ENCODE peak calls at places on chromosome 22, in six cellular contexts. One of them, this sample, is unnamed.
A peak's percentile ranks its signal among the peaks of the same experiment; 100 is the strongest.

GRCh38 chr22:32576553-32577255 is 102.1 kb downstream of the FBXO7 start:
- DNase-seq in pancreas: no peak
- DNase-seq in kidney: no peak
- DNase-seq in adrenal gland: peak; percentile 29
- DNase-seq in K562: peak; percentile 18
- DNase-seq in CD4-positive, alpha-beta T cell: no peak
- DNase-seq in this sample: no peak

GRCh38 chr22:47073101-47073500 is 310.7 kb downstream of the TBC1D22A start:
- DNase-seq in pancreas: no peak
- DNase-seq in kidney: no peak
- DNase-seq in adrenal gland: no peak
- DNase-seq in K562: no peak
- DNase-seq in CD4-positive, alpha-beta T cell: no peak
- DNase-seq in this sample: no peak

GRCh38 chr22:21650823-21651520 is 8.9 kb downstream of the SDF2L1 start:
- DNase-seq in pancreas: no peak
- DNase-seq in kidney: no peak
- DNase-seq in adrenal gland: no peak
- DNase-seq in K562: no peak
- DNase-seq in CD4-positive, alpha-beta T cell: no peak
- DNase-seq in this sample: no peak

GRCh38 chr22:37905534-37906363 is at the start of gene MICALL1:
- DNase-seq in pancreas: peak; percentile 77
- DNase-seq in kidney: peak; percentile 90
- DNase-seq in adrenal gland: peak; percentile 70
- DNase-seq in K562: peak; percentile 87
- DNase-seq in CD4-positive, alpha-beta T cell: peak; percentile 70
- DNase-seq in this sample: no peak

GRCh38 chr22:35349704-35350538 is 31.0 kb upstream of the HMOX1 start:
- DNase-seq in pancreas: no peak
- DNase-seq in kidney: peak; percentile 78
- DNase-seq in adrenal gland: peak; percentile 78
- DNase-seq in K562: no peak
- DNase-seq in CD4-positive, alpha-beta T cell: no peak
- DNase-seq in this sample: no peak

GRCh38 chr22:22770280-22770871 is 117.2 kb upstream of the IGLL5 start:
- DNase-seq in pancreas: peak; percentile 18
- DNase-seq in kidney: peak; percentile 59
- DNase-seq in adrenal gland: peak; percentile 67
- DNase-seq in K562: peak; percentile 100
- DNase-seq in CD4-positive, alpha-beta T cell: peak; percentile 37
- DNase-seq in this sample: no peak

GRCh38 chr22:39120983-39121382 is 23.9 kb downstream of the APOBEC3H start:
- DNase-seq in pancreas: no peak
- DNase-seq in kidney: no peak
- DNase-seq in adrenal gland: no peak
- DNase-seq in K562: no peak
- DNase-seq in CD4-positive, alpha-beta T cell: no peak
- DNase-seq in this sample: no peak

GRCh38 chr22:33126881-33127280 is 68.7 kb upstream of the SYN3 start:
- DNase-seq in pancreas: no peak
- DNase-seq in kidney: no peak
- DNase-seq in adrenal gland: no peak
- DNase-seq in K562: no peak
- DNase-seq in CD4-positive, alpha-beta T cell: no peak
- DNase-seq in this sample: no peak

GRCh38 chr22:50245214-50246072 is 620 bp upstream of the TUBGCP6 start:
- DNase-seq in pancreas: no peak
- DNase-seq in kidney: no peak
- DNase-seq in adrenal gland: no peak
- DNase-seq in K562: peak; percentile 64
- DNase-seq in CD4-positive, alpha-beta T cell: no peak
- DNase-seq in this sample: no peak

GRCh38 chr22:35900483-35901168 is 128.0 kb downstream of the RBFOX2 start:
- DNase-seq in pancreas: no peak
- DNase-seq in kidney: no peak
- DNase-seq in adrenal gland: no peak
- DNase-seq in K562: no peak
- DNase-seq in CD4-positive, alpha-beta T cell: no peak
- DNase-seq in this sample: no peak

GRCh38 chr22:40509401-40510134 is 127.0 kb downstream of the MRTFA start:
- DNase-seq in pancreas: peak; percentile 67
- DNase-seq in kidney: no peak
- DNase-seq in adrenal gland: peak; percentile 83
- DNase-seq in K562: no peak
- DNase-seq in CD4-positive, alpha-beta T cell: no peak
- DNase-seq in this sample: peak; percentile 68

GRCh38 chr22:50529416-50530279 is at the start of gene TYMP:
- DNase-seq in pancreas: peak; percentile 35
- DNase-seq in kidney: peak; percentile 97
- DNase-seq in adrenal gland: peak; percentile 67
- DNase-seq in K562: no peak
- DNase-seq in CD4-positive, alpha-beta T cell: peak; percentile 60
- DNase-seq in this sample: no peak

GRCh38 chr22:32847067-32847491 is 45.6 kb downstream of the TIMP3 start:
- DNase-seq in pancreas: no peak
- DNase-seq in kidney: no peak
- DNase-seq in adrenal gland: peak; percentile 74
- DNase-seq in K562: no peak
- DNase-seq in CD4-positive, alpha-beta T cell: no peak
- DNase-seq in this sample: no peak

DNA sequence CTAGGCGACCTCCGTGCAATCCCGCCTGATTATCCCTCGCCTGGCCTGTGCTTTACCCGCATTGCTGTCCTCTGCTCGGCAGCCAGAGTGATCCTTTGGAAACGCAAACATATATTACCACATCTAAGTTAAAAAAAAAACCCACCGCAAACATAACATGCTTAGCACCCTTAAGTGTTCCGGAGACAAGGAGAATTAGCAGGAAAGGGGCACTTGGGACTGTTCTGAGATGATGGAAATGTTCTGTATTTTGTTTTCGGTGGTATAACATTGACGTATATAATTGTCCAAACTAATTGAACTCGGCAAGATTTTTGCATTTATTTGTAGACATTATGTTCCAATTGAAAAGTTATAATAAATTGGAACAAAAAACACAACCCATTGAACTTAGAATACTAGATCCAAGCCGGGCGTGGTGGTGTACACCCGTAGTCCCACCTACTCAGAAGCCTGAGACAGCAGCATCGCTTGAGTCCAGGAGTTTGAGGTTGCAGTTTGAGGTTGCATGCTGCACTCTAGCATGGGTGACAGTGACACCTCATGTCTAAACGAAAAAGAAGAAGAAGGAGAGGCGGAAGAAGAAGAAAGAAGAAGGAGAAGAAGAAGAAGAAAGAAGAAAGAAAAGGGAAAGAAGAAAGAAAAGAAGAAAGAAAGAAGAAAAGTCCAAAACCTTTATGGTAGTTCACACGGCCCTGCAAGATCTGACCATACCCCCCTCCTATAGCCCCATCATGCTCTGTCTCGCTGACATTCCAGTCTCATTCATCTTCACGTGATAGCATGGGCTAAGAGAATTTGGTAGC is 604 bp upstream of the POLR3H start:
- DNase-seq in pancreas: no peak
- DNase-seq in kidney: no peak
- DNase-seq in adrenal gland: no peak
- DNase-seq in K562: no peak
- DNase-seq in CD4-positive, alpha-beta T cell: no peak
- DNase-seq in this sample: no peak
- TF ChIP-seq CTCF in pancreas: no peak
- TF ChIP-seq CTCF in kidney: no peak
- TF ChIP-seq CTCF in adrenal gland: no peak
- TF ChIP-seq CTCF in K562: no peak
- TF ChIP-seq CTCF in CD4-positive, alpha-beta T cell: no peak
- TF ChIP-seq CTCF in this sample: no peak

DNA sequence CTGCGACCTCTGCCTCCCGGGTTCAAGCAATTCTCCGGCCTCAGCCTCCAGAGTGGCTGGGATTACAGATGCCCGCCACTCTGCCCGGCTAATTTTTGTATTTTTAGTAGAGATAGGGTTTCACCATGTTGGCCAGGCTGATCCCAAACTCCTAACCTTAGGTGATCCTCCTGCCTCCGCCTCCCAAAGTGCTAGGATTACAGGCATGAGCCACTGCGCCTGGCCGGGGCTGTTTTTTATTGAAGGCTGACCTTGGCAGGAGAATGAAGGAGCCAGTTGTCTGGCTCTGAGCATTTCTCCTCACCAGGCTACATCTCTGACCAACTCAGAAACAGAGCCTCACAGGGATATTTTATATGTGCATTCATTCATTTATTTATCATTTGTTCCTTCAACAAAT is 2.3 kb downstream of the KIAA1671 start:
- DNase-seq in pancreas: no peak
- DNase-seq in kidney: no peak
- DNase-seq in adrenal gland: peak; percentile 63
- DNase-seq in K562: no peak
- DNase-seq in CD4-positive, alpha-beta T cell: no peak
- DNase-seq in this sample: no peak
- TF ChIP-seq CTCF in pancreas: no peak
- TF ChIP-seq CTCF in kidney: no peak
- TF ChIP-seq CTCF in adrenal gland: no peak
- TF ChIP-seq CTCF in K562: no peak
- TF ChIP-seq CTCF in CD4-positive, alpha-beta T cell: no peak
- TF ChIP-seq CTCF in this sample: no peak

DNA sequence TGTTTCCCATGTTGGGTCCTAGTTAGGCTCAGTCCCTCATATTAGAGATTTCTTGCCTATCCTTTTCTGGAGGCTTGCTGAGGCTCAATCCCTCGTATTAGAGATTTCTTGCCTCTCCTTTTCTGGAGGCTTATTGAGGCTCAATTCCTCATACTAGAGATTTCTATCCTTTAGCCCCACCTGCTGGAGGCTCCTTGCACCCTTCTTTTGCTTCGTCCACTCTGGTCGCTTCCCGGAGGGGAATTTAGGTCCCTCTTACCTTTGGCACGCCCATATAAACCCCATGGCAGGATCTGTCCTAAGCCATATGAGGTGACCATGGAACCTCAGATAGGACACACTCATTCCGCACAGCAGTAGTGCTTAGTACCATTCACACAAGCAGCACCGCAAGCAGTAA is 15.9 kb downstream of the CYP2D6 start:
- DNase-seq in pancreas: no peak
- DNase-seq in kidney: no peak
- DNase-seq in adrenal gland: no peak
- DNase-seq in K562: no peak
- DNase-seq in CD4-positive, alpha-beta T cell: no peak
- DNase-seq in this sample: no peak
- TF ChIP-seq CTCF in pancreas: peak; percentile 21
- TF ChIP-seq CTCF in kidney: peak; percentile 35
- TF ChIP-seq CTCF in adrenal gland: no peak
- TF ChIP-seq CTCF in K562: peak; percentile 16
- TF ChIP-seq CTCF in CD4-positive, alpha-beta T cell: no peak
- TF ChIP-seq CTCF in this sample: peak; percentile 35

GRCh38 chr22:29480512-29481264 is 670 bp downstream of the NEFH start:
- DNase-seq in pancreas: no peak
- DNase-seq in kidney: no peak
- DNase-seq in adrenal gland: peak; percentile 86
- DNase-seq in K562: peak; percentile 78
- DNase-seq in CD4-positive, alpha-beta T cell: peak; percentile 16
- DNase-seq in this sample: no peak
- TF ChIP-seq CTCF in pancreas: no peak
- TF ChIP-seq CTCF in kidney: no peak
- TF ChIP-seq CTCF in adrenal gland: peak; percentile 56
- TF ChIP-seq CTCF in K562: peak; percentile 73
- TF ChIP-seq CTCF in CD4-positive, alpha-beta T cell: no peak
- TF ChIP-seq CTCF in this sample: no peak

GRCh38 chr22:45317551-45318167 is 7.9 kb downstream of the FAM118A start:
- DNase-seq in pancreas: no peak
- DNase-seq in kidney: no peak
- DNase-seq in adrenal gland: peak; percentile 67
- DNase-seq in K562: no peak
- DNase-seq in CD4-positive, alpha-beta T cell: peak; percentile 59
- DNase-seq in this sample: no peak
- TF ChIP-seq CTCF in pancreas: no peak
- TF ChIP-seq CTCF in kidney: peak; percentile 21
- TF ChIP-seq CTCF in adrenal gland: peak; percentile 7
- TF ChIP-seq CTCF in K562: no peak
- TF ChIP-seq CTCF in CD4-positive, alpha-beta T cell: no peak
- TF ChIP-seq CTCF in this sample: peak; percentile 29

GRCh38 chr22:20218981-20219380 is 49.1 kb downstream of the RTN4R start:
- DNase-seq in pancreas: no peak
- DNase-seq in kidney: no peak
- DNase-seq in adrenal gland: no peak
- DNase-seq in K562: no peak
- DNase-seq in CD4-positive, alpha-beta T cell: no peak
- DNase-seq in this sample: no peak
- TF ChIP-seq CTCF in pancreas: no peak
- TF ChIP-seq CTCF in kidney: no peak
- TF ChIP-seq CTCF in adrenal gland: no peak
- TF ChIP-seq CTCF in K562: no peak
- TF ChIP-seq CTCF in CD4-positive, alpha-beta T cell: no peak
- TF ChIP-seq CTCF in this sample: no peak

DNA sequence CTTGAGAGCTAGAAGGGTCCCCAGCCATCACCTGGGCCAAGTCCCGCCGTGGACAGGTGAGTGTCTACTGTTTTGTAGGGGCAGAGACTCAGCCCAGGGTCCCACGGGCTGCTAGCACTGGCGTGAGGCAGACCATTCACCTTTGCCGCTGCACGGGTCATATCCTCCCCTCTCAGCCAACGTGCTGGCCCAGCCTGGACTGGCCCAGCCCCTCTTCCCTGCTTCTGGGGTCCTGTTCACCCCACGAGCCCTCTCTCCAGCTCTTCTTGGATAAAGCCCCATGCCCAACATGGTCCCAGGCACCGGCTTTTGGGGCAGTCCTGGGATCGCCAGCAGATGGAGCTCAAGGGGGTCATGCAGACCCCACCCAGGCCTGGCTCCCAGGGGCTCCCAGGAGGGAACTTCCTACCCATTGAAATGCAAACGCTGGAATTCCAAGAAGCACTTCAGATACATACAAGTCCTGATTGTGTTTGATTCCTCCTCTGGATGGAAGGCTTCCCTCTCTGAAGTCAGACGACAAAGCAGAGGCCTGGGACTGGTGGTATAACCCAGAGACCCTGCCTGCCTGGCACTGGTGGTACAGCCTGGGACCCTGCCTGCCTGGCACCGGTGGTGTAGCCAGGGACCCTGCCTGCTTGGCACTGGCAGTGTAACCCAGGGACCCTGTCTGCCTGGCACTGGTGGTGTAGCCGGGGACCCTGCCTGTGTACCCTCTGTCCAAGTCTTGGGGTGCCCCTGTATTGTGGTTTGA is 8.9 kb upstream of the SEPTIN5 start:
- DNase-seq in pancreas: no peak
- DNase-seq in kidney: peak; percentile 41
- DNase-seq in adrenal gland: peak; percentile 38
- DNase-seq in K562: peak; percentile 47
- DNase-seq in CD4-positive, alpha-beta T cell: no peak
- DNase-seq in this sample: no peak
- TF ChIP-seq CTCF in pancreas: no peak
- TF ChIP-seq CTCF in kidney: no peak
- TF ChIP-seq CTCF in adrenal gland: no peak
- TF ChIP-seq CTCF in K562: peak; percentile 65
- TF ChIP-seq CTCF in CD4-positive, alpha-beta T cell: no peak
- TF ChIP-seq CTCF in this sample: no peak

This sample was measured in epithelial cell of proximal tubule.